ENCODE peak calls at places on chromosomes 1 and 21, in nine cellular contexts. H is uterus, J is heart left ventricle, V is tibial nerve, L is esophagus muscularis mucosa, T is upper lobe of left lung, R is Peyer's patch, N is A549, I is transverse colon. C is an unnamed sample.

GRCh38 chr1:64387382-64388066 is 82.4 kb upstream of the CACHD1 start:
- DNase-seq in I (no peak), R (no peak), H (no peak), T (no peak), V (no peak), J (no peak), L (no peak), N (no peak), C (no peak)

GRCh38 chr1:64745181-64745985 is 508 bp downstream of the RAVER2 start:
- DNase-seq in H (peak), R (peak), J (peak), I (peak), N (peak), L (no peak), T (no peak), V (no peak), C (peak)

GRCh38 chr1:202376247-202376646 is 27.7 kb downstream of the PPP1R12B start:
- DNase-seq in T (no peak), J (no peak), R (no peak), L (no peak), N (peak), V (no peak), H (no peak), I (no peak), C (no peak)

GRCh38 chr1:35451125-35451528 is 106.1 kb downstream of the KIAA0319L start:
- DNase-seq in R (peak), T (no peak), J (peak), V (peak), L (peak), N (peak), I (peak), H (peak), C (peak)

GRCh38 chr1:20380616-20381035 is 90.0 kb downstream of the VWA5B1 start:
- DNase-seq in N (peak), H (no peak), R (peak), I (no peak), V (no peak), L (no peak), T (no peak), J (no peak), C (peak)

GRCh38 chr21:27571706-27572105 is 604.8 kb upstream of the ADAMTS5 start:
- DNase-seq in L (no peak), V (no peak), J (no peak), N (no peak), H (no peak), R (no peak), I (no peak), T (no peak), C (no peak)

GRCh38 chr1:111507411-111508201 is 4.2 kb upstream of the ADORA3 start:
- DNase-seq in J (peak), V (no peak), N (no peak), T (peak), H (peak), L (peak), I (peak), R (peak), C (peak)

GRCh38 chr1:89847191-89847729 is 26.4 kb downstream of the LRRC8D start:
- DNase-seq in R (no peak), L (no peak), V (no peak), N (no peak), J (no peak), I (no peak), T (no peak), H (no peak), C (no peak)

GRCh38 chr1:166843769-166844596 is 4.7 kb downstream of the POGK start:
- DNase-seq in T (no peak), N (no peak), L (no peak), I (peak), V (no peak), J (no peak), H (no peak), R (no peak), C (no peak)

GRCh38 chr1:31476891-31477846 is 64.2 kb downstream of the SERINC2 start:
- DNase-seq in V (no peak), J (no peak), I (no peak), T (peak), R (no peak), L (no peak), N (no peak), H (no peak), C (no peak)

GRCh38 chr1:8382051-8382505 is 64.2 kb downstream of the SLC45A1 start:
- DNase-seq in J (no peak), T (no peak), I (no peak), N (no peak), L (no peak), H (peak), R (no peak), V (no peak), C (peak)

GRCh38 chr1:204293605-204294365 is 65.9 kb downstream of the PLEKHA6 start:
- DNase-seq in V (no peak), R (no peak), I (no peak), L (no peak), H (peak), N (no peak), J (no peak), T (no peak), C (no peak)

GRCh38 chr1:167599839-167600581 is 30.0 kb upstream of the RCSD1 start:
- DNase-seq in V (no peak), L (no peak), J (no peak), H (peak), R (no peak), I (peak), T (no peak), N (peak), C (peak)

GRCh38 chr1:160779662-160780397 is 16.1 kb upstream of the LY9 start:
- DNase-seq in T (no peak), J (no peak), L (no peak), V (no peak), I (peak), H (no peak), R (no peak), N (peak), C (peak)

GRCh38 chr1:58568911-58569310 is 8.1 kb downstream of the TACSTD2 start:
- DNase-seq in T (no peak), N (no peak), I (no peak), L (no peak), J (no peak), R (no peak), V (no peak), H (no peak), C (no peak)

GRCh38 chr1:9203623-9204022 is 31.0 kb upstream of the H6PD start:
- DNase-seq in L (no peak), N (no peak), J (no peak), T (no peak), V (no peak), H (no peak), I (peak), R (peak), C (no peak)

GRCh38 chr1:55231745-55232144 is 16.6 kb upstream of the USP24 start:
- DNase-seq in R (no peak), T (no peak), I (no peak), H (no peak), N (no peak), J (no peak), V (no peak), L (no peak), C (no peak)

GRCh38 chr1:25711555-25712298 is 88.3 kb upstream of the SELENON start:
- DNase-seq in L (no peak), T (peak), J (peak), I (no peak), H (no peak), V (no peak), N (no peak), R (no peak), C (no peak)

GRCh38 chr1:220113136-220113695 is 19.3 kb downstream of the IARS2 start:
- DNase-seq in H (no peak), T (no peak), R (no peak), V (no peak), N (peak), J (no peak), I (no peak), L (no peak), C (no peak)

GRCh38 chr1:24964811-24965570 is 34.9 kb upstream of the RUNX3 start:
- DNase-seq in N (no peak), V (no peak), T (peak), H (no peak), I (peak), J (peak), R (peak), L (no peak), C (peak)

GRCh38 chr1:150102986-150103385 is 35.4 kb downstream of the VPS45 start:
- DNase-seq in V (no peak), J (no peak), T (no peak), L (no peak), R (no peak), H (no peak), I (no peak), N (no peak), C (no peak)

GRCh38 chr1:34167091-34167788 is 2.2 kb upstream of the CSMD2 start:
- DNase-seq in L (no peak), H (no peak), R (no peak), I (no peak), N (no peak), T (no peak), V (no peak), J (no peak), C (no peak)

GRCh38 chr1:16088996-16089395 is 15.5 kb upstream of the FAM131C start:
- DNase-seq in H (no peak), I (no peak), R (no peak), T (peak), N (no peak), J (no peak), L (no peak), V (no peak), C (no peak)

GRCh38 chr1:19300211-19300610 is 11.6 kb upstream of the AKR7A3 start:
- DNase-seq in V (no peak), L (no peak), T (no peak), J (no peak), R (no peak), I (no peak), H (no peak), N (no peak), C (no peak)

GRCh38 chr1:232123775-232124659 is 497.4 kb downstream of the DISC1 start:
- DNase-seq in J (no peak), L (no peak), H (no peak), V (no peak), I (no peak), T (no peak), N (no peak), R (no peak), C (peak)

GRCh38 chr1:27076803-27077202 is 64.2 kb upstream of the TENT5B start:
- DNase-seq in V (no peak), R (no peak), H (no peak), L (no peak), J (no peak), T (no peak), I (no peak), N (no peak), C (no peak)

GRCh38 chr1:25743164-25744139 is 56.5 kb upstream of the SELENON start:
- DNase-seq in L (peak), T (peak), R (no peak), I (peak), N (no peak), J (peak), V (peak), H (peak), C (peak)

GRCh38 chr1:201538618-201539551 is at the start of gene NAV1:
- DNase-seq in I (peak), R (peak), L (no peak), N (peak), H (peak), J (peak), V (peak), T (peak), C (peak)

GRCh38 chr1:2831596-2832212 is 30.2 kb upstream of the TTC34 start:
- DNase-seq in I (no peak), L (no peak), R (no peak), J (no peak), N (no peak), V (no peak), T (no peak), H (no peak), C (no peak)

GRCh38 chr1:119449964-119450363 is 35.0 kb downstream of the HSD3B2 start:
- DNase-seq in R (no peak), L (no peak), V (no peak), T (no peak), H (no peak), I (no peak), J (no peak), N (no peak), C (no peak)

GRCh38 chr21:39568380-39568779 is 44.4 kb upstream of the B3GALT5 start:
- DNase-seq in J (no peak), N (no peak), L (no peak), I (no peak), R (no peak), H (no peak), V (no peak), T (no peak), C (no peak)

GRCh38 chr1:209064850-209065249 is 518.7 kb upstream of the CAMK1G start:
- DNase-seq in N (no peak), V (no peak), R (no peak), L (no peak), T (no peak), H (no peak), I (no peak), J (no peak), C (no peak)

GRCh38 chr1:71834570-71835441 is 447.5 kb downstream of the NEGR1 start:
- DNase-seq in L (no peak), T (no peak), H (no peak), J (no peak), R (no peak), N (no peak), V (no peak), I (peak), C (peak)

GRCh38 chr1:235442788-235443429 is 61.3 kb downstream of the B3GALNT2 start:
- DNase-seq in L (no peak), J (no peak), N (peak), R (no peak), V (no peak), I (no peak), T (no peak), H (no peak), C (no peak)

GRCh38 chr1:189682591-189682990 is 795.1 kb downstream of the BRINP3 start:
- DNase-seq in L (no peak), T (no peak), V (no peak), J (no peak), R (no peak), N (no peak), I (no peak), H (no peak), C (no peak)

GRCh38 chr1:189673223-189673622 is 804.4 kb downstream of the BRINP3 start:
- DNase-seq in R (no peak), T (no peak), I (no peak), J (no peak), V (no peak), H (no peak), L (no peak), N (peak), C (no peak)

GRCh38 chr1:189681252-189681919 is 796.3 kb downstream of the BRINP3 start:
- DNase-seq in L (no peak), T (no peak), J (no peak), N (peak), V (no peak), I (no peak), H (no peak), R (no peak), C (no peak)

DNA sequence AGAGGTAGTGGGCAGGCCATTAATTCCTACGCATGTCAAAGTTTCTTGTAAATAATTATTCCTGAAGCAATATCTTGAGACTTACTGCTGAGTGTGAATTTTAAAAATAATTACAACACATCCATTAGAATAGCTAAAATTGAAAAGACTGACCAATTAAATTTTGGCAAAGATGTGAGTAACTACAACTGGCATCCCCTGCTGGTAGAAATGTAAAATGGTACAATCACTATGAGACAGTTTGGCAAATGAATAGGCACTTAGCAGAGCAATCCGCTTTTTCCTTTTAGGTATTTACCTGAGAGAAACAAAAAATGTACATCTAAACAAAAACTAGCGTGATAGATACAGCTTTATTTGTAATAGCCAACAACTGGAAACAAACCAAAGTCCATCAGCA is 798.9 kb downstream of the BRINP3 start:
- DNase-seq in V (no peak), L (no peak), T (no peak), I (no peak), N (no peak), R (no peak), H (no peak), J (no peak), C (no peak)
- TF ChIP-seq CTCF in V (no peak), L (no peak), T (no peak), I (no peak), N (no peak), R (no peak), H (no peak), J (no peak), C (no peak)

GRCh38 chr1:23555225-23555801 is 4.0 kb downstream of the ID3 start:
- DNase-seq in N (peak), I (peak), T (no peak), R (no peak), H (no peak), V (no peak), L (no peak), J (no peak), C (peak)
- TF ChIP-seq POLR2A in N (no peak), I (no peak), T (no peak), R (no peak), H (no peak), V (no peak), L (no peak), J (no peak), C (no peak)

DNA sequence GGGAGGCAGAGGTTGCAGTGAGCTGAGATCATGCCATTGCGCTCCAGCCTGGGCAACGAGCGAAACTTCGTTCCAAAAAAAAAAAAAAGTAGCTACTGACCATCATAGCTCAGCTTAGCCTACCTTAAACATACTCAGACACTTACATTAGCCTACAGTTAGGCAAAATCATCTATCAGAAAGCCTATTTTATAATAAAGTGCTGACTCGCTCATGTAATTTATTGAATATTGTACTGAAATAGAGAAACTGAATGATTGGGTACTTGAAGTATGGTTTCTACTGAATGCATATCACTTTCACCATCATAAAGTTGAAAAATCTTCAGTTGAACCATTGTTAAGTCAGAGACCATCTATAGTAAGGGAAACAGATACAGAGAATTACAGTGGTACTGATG is 93.9 kb upstream of the BMP8A start:
- DNase-seq in L (no peak), J (no peak), V (no peak), T (no peak), R (no peak), I (no peak), N (no peak), H (no peak), C (no peak)
- H3K27ac ChIP-seq in L (peak), J (no peak), V (peak), T (peak), R (peak), I (peak), N (peak), H (peak), C (peak)

DNA sequence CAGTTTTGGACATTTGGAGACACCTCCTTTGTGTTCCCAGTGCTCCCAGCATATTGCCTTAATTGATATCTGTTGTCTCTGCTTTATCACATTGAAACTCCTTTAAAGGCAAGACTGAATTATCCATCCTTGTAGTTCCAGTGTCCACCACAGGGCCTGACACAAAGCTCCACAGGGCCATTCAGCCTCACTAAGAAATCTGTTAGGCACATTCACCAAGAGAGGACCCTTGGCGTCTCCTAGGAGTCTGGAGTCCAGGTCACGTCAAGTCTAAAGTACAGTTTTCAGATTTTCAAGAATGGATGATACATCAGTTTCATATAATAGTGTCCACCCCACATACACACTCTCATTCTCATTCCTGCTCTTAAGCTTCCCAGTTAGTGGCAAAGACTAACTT is 4.8 kb downstream of the ACP6 start:
- DNase-seq in L (no peak), N (peak), T (no peak), J (no peak), R (no peak), H (no peak), V (no peak), I (no peak), C (no peak)
- TF ChIP-seq CTCF in L (no peak), N (no peak), T (no peak), J (no peak), R (peak), H (no peak), V (no peak), I (peak), C (peak)

GRCh38 chr1:6188466-6188865 is 8.3 kb upstream of the CHD5 start:
- DNase-seq in T (no peak), H (no peak), J (no peak), N (no peak), R (no peak), V (no peak), I (no peak), L (no peak), C (no peak)

GRCh38 chr1:6184083-6184783 is 4.1 kb upstream of the CHD5 start:
- DNase-seq in L (no peak), R (no peak), N (no peak), V (no peak), I (no peak), J (no peak), H (no peak), T (no peak), C (no peak)

GRCh38 chr1:6185151-6185550 is 5.0 kb upstream of the CHD5 start:
- DNase-seq in I (no peak), T (no peak), J (no peak), V (no peak), H (no peak), R (no peak), N (no peak), L (no peak), C (no peak)

GRCh38 chr1:6183520-6183989 is 3.4 kb upstream of the CHD5 start:
- DNase-seq in L (no peak), N (peak), H (no peak), J (no peak), R (no peak), I (no peak), V (no peak), T (no peak), C (peak)

DNA sequence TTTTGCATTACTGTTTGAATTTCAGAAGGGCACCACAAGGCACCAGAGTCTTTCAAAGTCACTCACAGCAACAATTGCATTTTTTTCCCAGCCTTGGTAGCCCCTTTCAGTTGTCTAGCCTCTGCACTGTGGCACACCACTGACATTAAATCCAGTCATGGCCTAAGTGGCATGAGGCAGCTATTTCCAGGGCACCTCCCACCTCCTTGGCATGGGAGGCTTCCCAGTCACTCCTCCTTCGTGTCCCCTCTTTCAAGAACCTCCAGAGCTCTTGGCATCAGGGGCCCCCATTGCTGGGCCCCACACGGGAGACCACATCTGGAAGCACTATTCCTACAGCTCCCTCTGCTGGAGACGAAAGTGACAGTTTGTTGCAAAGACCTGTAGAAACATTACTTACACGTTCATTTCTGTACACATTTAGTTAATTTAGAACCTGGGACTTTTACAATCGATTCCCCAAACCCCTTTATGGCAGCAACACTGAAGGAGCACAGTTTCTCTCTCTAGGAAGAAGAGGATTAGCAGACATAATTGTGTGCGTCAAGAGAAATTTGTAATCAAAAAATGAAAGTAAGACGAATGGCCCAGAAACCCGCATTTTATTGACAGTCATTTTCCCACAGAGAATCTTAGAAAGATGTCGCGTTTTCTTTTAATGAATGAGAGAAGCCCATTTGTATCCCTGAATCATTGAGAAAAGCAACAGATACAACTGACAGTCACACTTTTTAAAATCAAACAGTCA is 5.7 kb upstream of the CHD5 start:
- DNase-seq in J (no peak), N (no peak), R (no peak), T (no peak), H (no peak), L (no peak), V (no peak), I (no peak), C (no peak)
- TF ChIP-seq POLR2A in J (no peak), N (no peak), R (no peak), T (no peak), H (no peak), L (no peak), V (no peak), I (no peak), C (no peak)

GRCh38 chr1:12380316-12381249 is 150.8 kb downstream of the VPS13D start:
- DNase-seq in V (no peak), J (no peak), R (no peak), L (no peak), N (peak), H (no peak), T (no peak), I (no peak), C (no peak)
- H3K27ac ChIP-seq in V (peak), J (peak), R (peak), L (peak), N (peak), H (peak), T (peak), I (peak), C (peak)

GRCh38 chr21:46245213-46245915 is 16.8 kb upstream of the LSS start:
- DNase-seq in V (no peak), R (no peak), H (no peak), N (no peak), L (no peak), T (no peak), J (peak), I (no peak), C (no peak)
- TF ChIP-seq CTCF in V (no peak), R (no peak), H (no peak), N (no peak), L (no peak), T (no peak), J (no peak), I (no peak), C (no peak)

C was measured in thyroid gland.